ENCODE peak calls at places on chromosomes 12 and 14, in nine cellular contexts. One of them, this sample, is unnamed.
A peak's percentile ranks its signal among the peaks of the same experiment; 100 is the strongest.

GRCh38 chr14:32318087-32318486 is 11.0 kb upstream of the AKAP6 start:
- DNase-seq in GM23248: no peak
- DNase-seq in IMR-90: no peak
- DNase-seq in mammary epithelial cell: no peak
- DNase-seq in astrocyte: no peak
- DNase-seq in fibroblast of lung: no peak
- DNase-seq in adipocyte: no peak
- DNase-seq in neuronal stem cell: no peak
- DNase-seq in HCT116: no peak
- DNase-seq in this sample: no peak

GRCh38 chr14:95662376-95663186 is 23.6 kb upstream of the TCL1B start:
- DNase-seq in fibroblast of lung: no peak
- DNase-seq in astrocyte: no peak
- DNase-seq in neuronal stem cell: no peak
- DNase-seq in IMR-90: no peak
- DNase-seq in GM23248: peak; percentile 30
- DNase-seq in HCT116: no peak
- DNase-seq in mammary epithelial cell: no peak
- DNase-seq in adipocyte: peak; percentile 12
- DNase-seq in this sample: no peak

GRCh38 chr14:103801459-103801858 is 45.9 kb downstream of the PPP1R13B start:
- DNase-seq in neuronal stem cell: no peak
- DNase-seq in fibroblast of lung: peak; percentile 90
- DNase-seq in adipocyte: no peak
- DNase-seq in astrocyte: peak; percentile 86
- DNase-seq in HCT116: no peak
- DNase-seq in IMR-90: peak; percentile 79
- DNase-seq in GM23248: peak; percentile 94
- DNase-seq in mammary epithelial cell: peak; percentile 89
- DNase-seq in this sample: no peak

GRCh38 chr14:71105177-71105576 is 197.9 kb downstream of the PCNX1 start:
- DNase-seq in astrocyte: no peak
- DNase-seq in fibroblast of lung: no peak
- DNase-seq in GM23248: no peak
- DNase-seq in HCT116: no peak
- DNase-seq in neuronal stem cell: no peak
- DNase-seq in IMR-90: no peak
- DNase-seq in adipocyte: no peak
- DNase-seq in mammary epithelial cell: no peak
- DNase-seq in this sample: no peak

GRCh38 chr14:33009673-33010072 is 71.0 kb downstream of the NPAS3 start:
- DNase-seq in HCT116: no peak
- DNase-seq in GM23248: no peak
- DNase-seq in neuronal stem cell: no peak
- DNase-seq in fibroblast of lung: no peak
- DNase-seq in mammary epithelial cell: no peak
- DNase-seq in adipocyte: no peak
- DNase-seq in IMR-90: no peak
- DNase-seq in astrocyte: no peak
- DNase-seq in this sample: no peak

GRCh38 chr14:63867926-63868921 is 15.4 kb downstream of the SYNE2 start:
- DNase-seq in adipocyte: no peak
- DNase-seq in GM23248: no peak
- DNase-seq in astrocyte: no peak
- DNase-seq in neuronal stem cell: no peak
- DNase-seq in HCT116: no peak
- DNase-seq in mammary epithelial cell: no peak
- DNase-seq in fibroblast of lung: peak; percentile 13
- DNase-seq in IMR-90: peak; percentile 23
- DNase-seq in this sample: no peak

GRCh38 chr12:71392521-71393145 is 47.0 kb upstream of the LGR5 start:
- DNase-seq in HCT116: peak; percentile 72
- DNase-seq in GM23248: peak; percentile 79
- DNase-seq in astrocyte: peak; percentile 65
- DNase-seq in neuronal stem cell: peak; percentile 50
- DNase-seq in fibroblast of lung: peak; percentile 74
- DNase-seq in adipocyte: peak; percentile 82
- DNase-seq in mammary epithelial cell: peak; percentile 64
- DNase-seq in IMR-90: peak; percentile 70
- DNase-seq in this sample: peak; percentile 74

GRCh38 chr14:31286456-31287293 is 79.1 kb upstream of the HECTD1 start:
- DNase-seq in IMR-90: no peak
- DNase-seq in GM23248: no peak
- DNase-seq in neuronal stem cell: no peak
- DNase-seq in mammary epithelial cell: no peak
- DNase-seq in adipocyte: no peak
- DNase-seq in astrocyte: no peak
- DNase-seq in HCT116: peak; percentile 50
- DNase-seq in fibroblast of lung: no peak
- DNase-seq in this sample: peak; percentile 36

GRCh38 chr12:77354766-77355362 is 289.5 kb upstream of the E2F7 start:
- DNase-seq in HCT116: no peak
- DNase-seq in fibroblast of lung: peak; percentile 42
- DNase-seq in neuronal stem cell: no peak
- DNase-seq in GM23248: peak; percentile 38
- DNase-seq in mammary epithelial cell: no peak
- DNase-seq in IMR-90: peak; percentile 4
- DNase-seq in adipocyte: peak; percentile 17
- DNase-seq in astrocyte: peak; percentile 25
- DNase-seq in this sample: no peak

GRCh38 chr12:40312982-40313576 is 88.3 kb downstream of the LRRK2 start:
- DNase-seq in mammary epithelial cell: no peak
- DNase-seq in HCT116: no peak
- DNase-seq in neuronal stem cell: no peak
- DNase-seq in GM23248: peak; percentile 57
- DNase-seq in astrocyte: peak; percentile 2
- DNase-seq in IMR-90: peak; percentile 31
- DNase-seq in fibroblast of lung: peak; percentile 8
- DNase-seq in adipocyte: peak; percentile 80
- DNase-seq in this sample: no peak

GRCh38 chr12:3333583-3333982 is 157.4 kb upstream of the PRMT8 start:
- DNase-seq in adipocyte: no peak
- DNase-seq in IMR-90: no peak
- DNase-seq in mammary epithelial cell: no peak
- DNase-seq in astrocyte: no peak
- DNase-seq in HCT116: peak; percentile 38
- DNase-seq in fibroblast of lung: no peak
- DNase-seq in GM23248: no peak
- DNase-seq in neuronal stem cell: no peak
- DNase-seq in this sample: peak; percentile 88

GRCh38 chr14:89221109-89221508 is 195.9 kb downstream of the FOXN3 start:
- DNase-seq in astrocyte: peak; percentile 82
- DNase-seq in IMR-90: peak; percentile 84
- DNase-seq in neuronal stem cell: no peak
- DNase-seq in mammary epithelial cell: peak; percentile 5
- DNase-seq in adipocyte: peak; percentile 72
- DNase-seq in GM23248: peak; percentile 77
- DNase-seq in fibroblast of lung: peak; percentile 84
- DNase-seq in HCT116: no peak
- DNase-seq in this sample: no peak

GRCh38 chr14:91420686-91421085 is 3.1 kb upstream of the CCDC88C start:
- DNase-seq in neuronal stem cell: no peak
- DNase-seq in fibroblast of lung: no peak
- DNase-seq in adipocyte: no peak
- DNase-seq in GM23248: no peak
- DNase-seq in HCT116: no peak
- DNase-seq in IMR-90: no peak
- DNase-seq in astrocyte: no peak
- DNase-seq in mammary epithelial cell: no peak
- DNase-seq in this sample: no peak

GRCh38 chr12:67472551-67472950 is 176.0 kb upstream of the DYRK2 start:
- DNase-seq in fibroblast of lung: no peak
- DNase-seq in GM23248: peak; percentile 27
- DNase-seq in IMR-90: no peak
- DNase-seq in neuronal stem cell: no peak
- DNase-seq in astrocyte: no peak
- DNase-seq in HCT116: no peak
- DNase-seq in mammary epithelial cell: no peak
- DNase-seq in adipocyte: no peak
- DNase-seq in this sample: peak; percentile 34

GRCh38 chr14:90428676-90429075 is 31.8 kb downstream of the CALM1 start:
- DNase-seq in IMR-90: no peak
- DNase-seq in GM23248: no peak
- DNase-seq in astrocyte: no peak
- DNase-seq in mammary epithelial cell: no peak
- DNase-seq in fibroblast of lung: no peak
- DNase-seq in HCT116: no peak
- DNase-seq in adipocyte: no peak
- DNase-seq in neuronal stem cell: no peak
- DNase-seq in this sample: no peak

GRCh38 chr12:16599081-16599480 is 6.9 kb downstream of the LMO3 start:
- DNase-seq in IMR-90: no peak
- DNase-seq in adipocyte: no peak
- DNase-seq in GM23248: no peak
- DNase-seq in HCT116: no peak
- DNase-seq in neuronal stem cell: no peak
- DNase-seq in mammary epithelial cell: no peak
- DNase-seq in astrocyte: no peak
- DNase-seq in fibroblast of lung: no peak
- DNase-seq in this sample: no peak

GRCh38 chr14:87108726-87109125 is 884.3 kb downstream of the GALC start:
- DNase-seq in neuronal stem cell: no peak
- DNase-seq in IMR-90: peak; percentile 84
- DNase-seq in GM23248: peak; percentile 73
- DNase-seq in mammary epithelial cell: peak; percentile 37
- DNase-seq in adipocyte: peak; percentile 22
- DNase-seq in astrocyte: peak; percentile 90
- DNase-seq in HCT116: no peak
- DNase-seq in fibroblast of lung: peak; percentile 93
- DNase-seq in this sample: no peak

GRCh38 chr12:46134205-46134811 is 134.5 kb downstream of the SLC38A1 start:
- DNase-seq in adipocyte: peak; percentile 50
- DNase-seq in IMR-90: no peak
- DNase-seq in GM23248: no peak
- DNase-seq in astrocyte: no peak
- DNase-seq in fibroblast of lung: peak; percentile 13
- DNase-seq in neuronal stem cell: no peak
- DNase-seq in mammary epithelial cell: no peak
- DNase-seq in HCT116: no peak
- DNase-seq in this sample: no peak

GRCh38 chr12:25187781-25188180 is 7.2 kb downstream of the DNAI7 start:
- DNase-seq in GM23248: peak; percentile 88
- DNase-seq in fibroblast of lung: peak; percentile 96
- DNase-seq in mammary epithelial cell: peak; percentile 73
- DNase-seq in astrocyte: peak; percentile 96
- DNase-seq in IMR-90: peak; percentile 94
- DNase-seq in HCT116: no peak
- DNase-seq in neuronal stem cell: no peak
- DNase-seq in adipocyte: peak; percentile 91
- DNase-seq in this sample: no peak

DNA sequence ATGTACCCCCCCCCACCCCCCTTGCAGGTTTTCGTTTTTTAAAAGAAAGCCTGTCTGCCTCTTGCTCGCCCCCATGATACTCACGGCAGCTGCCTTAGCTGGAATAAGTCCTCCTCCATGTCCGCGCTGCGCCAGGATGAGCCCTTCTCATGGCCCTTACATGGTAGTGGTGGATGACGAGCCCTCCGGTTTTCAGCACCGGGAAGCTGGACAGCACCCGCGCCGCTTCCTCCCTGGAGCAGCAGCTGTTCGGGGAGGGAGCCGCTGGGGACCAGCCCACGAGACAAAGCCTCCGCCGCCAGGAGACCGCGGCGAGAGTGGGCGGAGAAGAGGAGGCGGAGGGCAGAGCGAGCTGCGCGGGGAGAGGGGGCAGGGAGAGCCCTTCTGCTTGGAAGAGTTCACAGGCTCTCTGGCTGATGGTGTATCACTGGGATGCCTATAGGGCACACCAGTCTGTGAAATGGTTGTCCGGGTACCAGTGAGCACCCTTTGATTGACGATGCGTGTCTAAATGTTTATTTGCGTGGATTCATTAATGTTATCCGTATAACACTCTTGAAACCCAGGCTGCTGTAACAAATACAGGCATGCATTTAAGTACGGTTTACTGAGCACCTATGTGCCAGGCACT is at the start of gene SVOP:
- DNase-seq in adipocyte: peak; percentile 84
- DNase-seq in IMR-90: peak; percentile 76
- DNase-seq in mammary epithelial cell: peak; percentile 65
- DNase-seq in HCT116: peak; percentile 29
- DNase-seq in fibroblast of lung: peak; percentile 80
- DNase-seq in GM23248: peak; percentile 78
- DNase-seq in neuronal stem cell: peak; percentile 94
- DNase-seq in astrocyte: peak; percentile 66
- DNase-seq in this sample: peak; percentile 97
- H3K9ac ChIP-seq in adipocyte: no peak within 1 kb of the TSS
- H3K9ac ChIP-seq in IMR-90: no peak within 1 kb of the TSS
- H3K9ac ChIP-seq in mammary epithelial cell: no peak within 1 kb of the TSS
- H3K9ac ChIP-seq in HCT116: no peak within 1 kb of the TSS
- H3K9ac ChIP-seq in fibroblast of lung: no peak within 1 kb of the TSS
- H3K9ac ChIP-seq in GM23248: no peak within 1 kb of the TSS
- H3K9ac ChIP-seq in neuronal stem cell: no peak within 1 kb of the TSS
- H3K9ac ChIP-seq in astrocyte: no peak within 1 kb of the TSS
- H3K9ac ChIP-seq in this sample: no peak within 1 kb of the TSS

GRCh38 chr14:56331815-56332214 is 213.6 kb downstream of the PELI2 start:
- DNase-seq in IMR-90: peak; percentile 39
- DNase-seq in astrocyte: peak; percentile 39
- DNase-seq in HCT116: no peak
- DNase-seq in neuronal stem cell: no peak
- DNase-seq in fibroblast of lung: peak; percentile 56
- DNase-seq in mammary epithelial cell: no peak
- DNase-seq in adipocyte: no peak
- DNase-seq in GM23248: no peak
- DNase-seq in this sample: no peak
- H3K9ac ChIP-seq in IMR-90: no peak overlapping the region
- H3K9ac ChIP-seq in astrocyte: no peak overlapping the region
- H3K9ac ChIP-seq in HCT116: no peak overlapping the region
- H3K9ac ChIP-seq in neuronal stem cell: no peak overlapping the region
- H3K9ac ChIP-seq in fibroblast of lung: no peak overlapping the region
- H3K9ac ChIP-seq in mammary epithelial cell: no peak overlapping the region
- H3K9ac ChIP-seq in adipocyte: no peak overlapping the region
- H3K9ac ChIP-seq in GM23248: no peak overlapping the region
- H3K9ac ChIP-seq in this sample: no peak overlapping the region

DNA sequence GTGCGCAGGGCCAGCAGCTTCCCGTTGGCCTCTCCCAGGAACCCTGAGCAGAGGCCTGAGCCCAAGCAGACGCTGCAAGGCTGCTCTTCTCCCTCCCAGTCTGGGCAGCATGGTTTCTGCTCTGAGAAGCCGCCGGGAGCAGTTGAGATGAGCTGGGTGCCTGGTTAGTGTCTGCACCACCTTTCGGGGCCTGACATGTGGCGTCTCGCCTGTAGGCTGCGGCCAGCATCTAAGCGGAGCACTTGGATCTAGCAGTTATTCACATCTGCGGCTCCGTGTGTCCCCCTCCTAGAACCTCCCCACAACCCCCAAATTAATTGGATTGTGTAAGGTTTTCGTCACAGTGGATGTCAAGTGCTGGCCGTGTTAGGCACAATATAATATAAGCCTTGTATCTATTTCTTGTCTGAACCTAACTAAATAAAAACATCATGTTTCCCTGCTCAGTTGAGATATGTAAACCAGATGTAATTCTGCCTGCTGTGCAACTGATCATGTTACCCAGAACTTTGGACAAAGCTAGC is 45.6 kb downstream of the ELK3 start:
- DNase-seq in adipocyte: peak; percentile 46
- DNase-seq in GM23248: peak; percentile 69
- DNase-seq in mammary epithelial cell: no peak
- DNase-seq in IMR-90: no peak
- DNase-seq in astrocyte: no peak
- DNase-seq in neuronal stem cell: no peak
- DNase-seq in fibroblast of lung: no peak
- DNase-seq in HCT116: no peak
- DNase-seq in this sample: no peak
- H3K9ac ChIP-seq in adipocyte: peak overlapping the region; percentile 23
- H3K9ac ChIP-seq in GM23248: peak overlapping the region; percentile 90
- H3K9ac ChIP-seq in mammary epithelial cell: no peak overlapping the region
- H3K9ac ChIP-seq in IMR-90: no peak overlapping the region
- H3K9ac ChIP-seq in astrocyte: peak overlapping the region; percentile 25
- H3K9ac ChIP-seq in neuronal stem cell: no peak overlapping the region
- H3K9ac ChIP-seq in fibroblast of lung: peak overlapping the region; percentile 38
- H3K9ac ChIP-seq in HCT116: no peak overlapping the region
- H3K9ac ChIP-seq in this sample: no peak overlapping the region

GRCh38 chr12:51246254-51246853 is 7.7 kb downstream of the DAZAP2 start:
- DNase-seq in IMR-90: peak; percentile 68
- DNase-seq in fibroblast of lung: peak; percentile 63
- DNase-seq in astrocyte: peak; percentile 53
- DNase-seq in adipocyte: no peak
- DNase-seq in mammary epithelial cell: no peak
- DNase-seq in HCT116: no peak
- DNase-seq in neuronal stem cell: no peak
- DNase-seq in GM23248: peak; percentile 21
- DNase-seq in this sample: no peak
- H3K9ac ChIP-seq in IMR-90: no peak overlapping the region
- H3K9ac ChIP-seq in fibroblast of lung: peak overlapping the region; percentile 14
- H3K9ac ChIP-seq in astrocyte: no peak overlapping the region
- H3K9ac ChIP-seq in adipocyte: no peak overlapping the region
- H3K9ac ChIP-seq in mammary epithelial cell: no peak overlapping the region
- H3K9ac ChIP-seq in HCT116: no peak overlapping the region
- H3K9ac ChIP-seq in neuronal stem cell: no peak overlapping the region
- H3K9ac ChIP-seq in GM23248: peak overlapping the region; percentile 21
- H3K9ac ChIP-seq in this sample: no peak overlapping the region